ENCODE peak calls at places on chromosomes 11 and 22, in eight cellular contexts. J is SK-N-SH; R is left lung; N is AG04450; O is lower lobe of right lung; D is esophagus squamous epithelium; I is fibroblast of lung; T is CD8-positive, alpha-beta T cell. A is an unnamed sample.
A peak's percentile ranks its signal among the peaks of the same experiment; 100 is the strongest.

GRCh38 chr11:8338138-8338537 is 74.5 kb upstream of the LMO1 start:
- DNase-seq in J (peak; percentile 94), O (peak; percentile 72), D (no peak), T (no peak), N (no peak), R (no peak), I (no peak), A (peak; percentile 93)

GRCh38 chr11:8811571-8811970 is 99.4 kb upstream of the AKIP1 start:
- DNase-seq in J (no peak), T (no peak), I (peak; percentile 36), N (no peak), O (no peak), D (no peak), R (no peak), A (no peak)

GRCh38 chr11:65422633-65423515 is at the start of gene NEAT1:
- DNase-seq in R (peak; percentile 96), T (peak; percentile 93), O (peak; percentile 95), I (peak; percentile 87), J (peak; percentile 85), D (peak; percentile 74), N (no peak), A (peak; percentile 94)

GRCh38 chr11:122900803-122901202 is 18.2 kb downstream of the JHY start:
- DNase-seq in T (no peak), O (no peak), D (no peak), J (no peak), N (no peak), R (no peak), I (peak; percentile 68), A (no peak)

GRCh38 chr22:48885271-48885918 is 942.3 kb downstream of the BRD1 start:
- DNase-seq in I (no peak), O (peak; percentile 31), T (no peak), J (no peak), D (no peak), N (no peak), R (peak; percentile 28), A (peak; percentile 22)

GRCh38 chr11:92552942-92553341 is 328.3 kb downstream of the FAT3 start:
- DNase-seq in R (no peak), T (no peak), N (no peak), O (no peak), I (no peak), D (no peak), J (no peak), A (no peak)

GRCh38 chr11:65188486-65188885 is 6.8 kb downstream of the CAPN1 start:
- DNase-seq in I (no peak), T (no peak), O (no peak), D (no peak), R (no peak), N (no peak), J (no peak), A (peak; percentile 32)

GRCh38 chr11:67287355-67288197 is 1.5 kb upstream of the ANKRD13D start:
- DNase-seq in J (no peak), D (no peak), T (peak; percentile 53), O (peak; percentile 26), N (no peak), R (peak; percentile 37), I (no peak), A (no peak)

GRCh38 chr11:16607675-16608644 is 130.5 kb upstream of the C11orf58 start:
- DNase-seq in T (no peak), J (peak; percentile 69), N (peak; percentile 61), I (peak; percentile 78), R (peak; percentile 43), D (no peak), O (peak; percentile 51), A (peak; percentile 92)

GRCh38 chr11:118320515-118320914 is 16.0 kb downstream of the CD3E start:
- DNase-seq in R (no peak), O (no peak), I (no peak), N (no peak), T (no peak), J (no peak), D (no peak), A (no peak)

GRCh38 chr11:121337740-121338272 is 45.2 kb downstream of the SC5D start:
- DNase-seq in R (no peak), O (no peak), T (no peak), I (no peak), J (no peak), D (no peak), N (no peak), A (no peak)

GRCh38 chr11:35035894-35036408 is 103.0 kb upstream of the CD44 start:
- DNase-seq in T (no peak), R (no peak), I (peak; percentile 98), J (no peak), D (no peak), N (peak; percentile 49), O (no peak), A (no peak)

GRCh38 chr11:120209750-120210650 is 832 bp upstream of the OAF start:
- DNase-seq in N (no peak), J (peak; percentile 53), I (no peak), T (no peak), O (no peak), D (no peak), R (no peak), A (no peak)

GRCh38 chr22:45036154-45036553 is 26.3 kb upstream of the PHF21B start:
- DNase-seq in I (peak; percentile 59), N (no peak), R (no peak), O (peak; percentile 45), D (no peak), J (no peak), T (no peak), A (no peak)

GRCh38 chr11:134244593-134244992 is 8.6 kb downstream of the THYN1 start:
- DNase-seq in N (no peak), O (no peak), R (no peak), D (no peak), J (peak; percentile 59), I (no peak), T (no peak), A (peak; percentile 63)

GRCh38 chr11:65429724-65430405 is 7.3 kb downstream of the NEAT1 start:
- DNase-seq in J (no peak), R (peak; percentile 84), T (peak; percentile 60), N (no peak), D (no peak), I (peak; percentile 79), O (peak; percentile 79), A (peak; percentile 79)

GRCh38 chr11:60959445-60959844 is 7.5 kb upstream of the SLC15A3 start:
- DNase-seq in N (no peak), D (no peak), O (no peak), I (no peak), R (no peak), J (no peak), T (no peak), A (no peak)

GRCh38 chr11:117075186-117075585 is 23.0 kb downstream of the SIK3 start:
- DNase-seq in R (no peak), N (no peak), O (no peak), D (no peak), T (no peak), I (peak; percentile 69), J (no peak), A (no peak)

GRCh38 chr11:73566422-73566821 is 31.5 kb downstream of the FAM168A start:
- DNase-seq in J (no peak), R (no peak), N (no peak), I (peak; percentile 25), D (no peak), O (no peak), T (no peak), A (no peak)

GRCh38 chr11:67583319-67584204 is at the start of gene GSTP1:
- DNase-seq in O (peak; percentile 95), I (peak; percentile 87), R (peak; percentile 92), N (peak; percentile 78), T (peak; percentile 80), J (peak; percentile 95), D (peak; percentile 43), A (peak; percentile 95)

GRCh38 chr11:117815262-117815803 is 9.2 kb downstream of the FXYD2 start:
- DNase-seq in N (no peak), J (no peak), I (no peak), T (peak; percentile 67), O (peak; percentile 76), R (peak; percentile 78), D (peak; percentile 37), A (peak; percentile 55)

DNA sequence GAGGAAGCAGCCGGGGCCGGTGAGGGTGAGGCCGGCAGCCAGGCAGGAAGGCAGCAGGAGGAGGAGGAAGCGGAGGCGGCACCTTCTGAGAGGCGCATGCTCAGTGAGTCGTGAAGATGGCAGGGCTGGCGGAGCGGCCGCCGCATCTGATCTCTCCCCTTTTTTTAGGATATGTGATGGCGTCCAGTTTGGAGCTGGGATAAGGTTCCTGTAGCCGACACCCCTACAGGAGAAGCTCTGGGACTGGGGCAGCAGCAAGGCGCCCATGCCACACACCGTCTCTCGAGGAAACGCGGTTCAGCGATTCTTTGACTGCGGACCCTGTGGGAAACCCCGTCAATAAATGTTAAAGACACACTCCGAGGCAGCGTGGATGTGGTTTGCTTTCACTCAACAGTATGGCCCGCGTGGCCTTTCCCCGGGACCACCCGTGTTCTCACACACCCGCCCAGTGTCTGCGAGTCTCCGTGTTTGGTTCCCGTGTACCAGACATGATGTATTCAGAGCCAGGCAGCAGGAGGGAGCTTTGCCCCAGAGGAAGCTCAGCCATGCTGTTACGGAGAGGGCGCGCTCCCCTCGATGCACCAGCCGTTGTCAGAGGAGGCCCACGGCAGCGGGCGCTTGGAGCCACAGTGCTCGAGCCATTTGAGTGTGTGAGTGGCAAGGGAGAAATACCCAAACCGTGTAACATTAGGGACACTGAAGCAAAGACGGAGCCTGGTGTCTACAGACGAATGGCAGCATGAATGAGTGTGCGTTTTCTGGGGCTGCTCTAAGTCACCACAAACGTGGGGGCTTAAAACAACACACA is 27.7 kb upstream of the PARVB start:
- DNase-seq in T (peak; percentile 70), J (no peak), N (no peak), O (peak; percentile 83), D (peak; percentile 26), R (peak; percentile 83), I (no peak), A (no peak)
- H3K4me3 ChIP-seq in T (peak overlapping the region; percentile 67), J (no peak overlapping the region), N (no peak overlapping the region), O (peak overlapping the region; percentile 44), D (no peak overlapping the region), R (no peak overlapping the region), I (no peak overlapping the region), A (no peak overlapping the region)

GRCh38 chr11:78419327-78419726 is 1.7 kb upstream of the GAB2 start:
- DNase-seq in N (peak; percentile 96), R (peak; percentile 60), T (no peak), I (peak; percentile 98), D (no peak), J (no peak), O (peak; percentile 50), A (no peak)
- H3K27me3 ChIP-seq in N (no peaks in the 10 kb centered on the region), R (no peaks in the 10 kb centered on the region), T (no peaks in the 10 kb centered on the region), I (no peaks in the 10 kb centered on the region), D (no peaks in the 10 kb centered on the region), J (no peaks in the 10 kb centered on the region), O (no peaks in the 10 kb centered on the region), A (no peaks in the 10 kb centered on the region)

GRCh38 chr11:19683141-19683805 is 29.4 kb upstream of the NAV2 start:
- DNase-seq in D (no peak), R (no peak), N (no peak), I (no peak), O (no peak), T (no peak), J (no peak), A (no peak)
- H3K27ac ChIP-seq in D (peak overlapping the region; percentile 73), R (peak overlapping the region; percentile 23), N (no peak overlapping the region), I (no peak overlapping the region), O (peak overlapping the region; percentile 36), T (no peak overlapping the region), J (peak overlapping the region; percentile 16), A (no peak overlapping the region)

DNA sequence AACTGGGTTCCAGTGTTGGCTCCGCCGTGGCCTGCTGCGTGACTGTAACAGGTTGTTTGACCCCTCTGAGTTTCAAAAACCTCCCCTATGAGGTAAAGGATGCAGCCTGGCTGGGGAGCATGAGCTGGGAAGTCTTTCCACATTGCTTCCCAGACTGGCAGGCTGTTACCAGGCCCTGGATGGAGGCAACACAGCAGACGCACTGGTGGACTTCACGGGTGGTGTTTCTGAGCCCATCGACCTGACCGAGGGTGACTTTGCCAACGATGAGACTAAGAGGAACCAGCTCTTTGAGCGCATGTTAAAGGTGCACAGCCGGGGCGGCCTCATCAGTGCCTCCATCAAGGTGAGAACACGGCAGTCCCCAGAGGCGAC is 11.4 kb downstream of the OMP start:
- DNase-seq in R (no peak), N (no peak), T (no peak), J (no peak), O (no peak), D (no peak), I (no peak), A (no peak)
- H3K4me3 ChIP-seq in R (no peak overlapping the region), N (no peak overlapping the region), T (no peak overlapping the region), J (no peak overlapping the region), O (no peak overlapping the region), D (no peak overlapping the region), I (no peak overlapping the region), A (no peak overlapping the region)